ENCODE peak calls at places on chromosomes 3 and 15, in ten cellular contexts. N, B, Q, Y, M, C, L, O, F and A are unnamed samples.

GRCh38 chr3:93994056-93994455 is 14.1 kb downstream of the ARL13B start:
- DNase-seq in F (no peak), Q (peak), Y (no peak), M (peak), N (peak), C (no peak), B (no peak), L (no peak), O (no peak), A (no peak)

GRCh38 chr3:140170612-140171011 is 235.6 kb downstream of the CLSTN2 start:
- DNase-seq in Y (no peak), N (no peak), O (peak), L (no peak), C (no peak), F (no peak), B (peak), M (no peak), Q (no peak), A (no peak)

GRCh38 chr15:38479286-38479685 is 25.4 kb downstream of the FAM98B start:
- DNase-seq in M (no peak), C (no peak), O (no peak), F (no peak), Y (no peak), L (no peak), N (no peak), B (no peak), Q (no peak), A (no peak)

GRCh38 chr15:57354436-57355123 is 21.7 kb upstream of the CGNL1 start:
- DNase-seq in N (no peak), C (no peak), O (no peak), F (no peak), L (no peak), Y (no peak), B (no peak), M (no peak), Q (no peak), A (no peak)

GRCh38 chr3:194206375-194206774 is 70.4 kb downstream of the HES1 start:
- DNase-seq in Y (no peak), B (peak), O (no peak), N (no peak), L (no peak), F (peak), C (no peak), Q (peak), M (no peak), A (no peak)

GRCh38 chr15:51908312-51908711 is 63.3 kb downstream of the LEO1 start:
- DNase-seq in B (no peak), Y (no peak), C (no peak), F (no peak), L (no peak), Q (peak), O (no peak), N (peak), M (no peak), A (no peak)

GRCh38 chr3:16136042-16136441 is 38.4 kb upstream of the GALNT15 start:
- DNase-seq in N (peak), M (no peak), F (no peak), L (no peak), C (no peak), B (no peak), Q (no peak), Y (no peak), O (no peak), A (no peak)

GRCh38 chr15:61835476-61836106 is 224.7 kb downstream of the VPS13C start:
- DNase-seq in Y (peak), Q (peak), N (peak), L (peak), M (peak), O (peak), F (peak), C (peak), B (peak), A (peak)

GRCh38 chr3:56761887-56762605 is 39.7 kb downstream of the ARHGEF3 start:
- DNase-seq in M (no peak), Y (no peak), C (no peak), N (no peak), F (no peak), L (no peak), B (no peak), Q (no peak), O (no peak), A (no peak)

GRCh38 chr15:72233759-72234158 is 2.8 kb upstream of the PKM start:
- DNase-seq in B (no peak), C (no peak), N (no peak), M (no peak), Q (no peak), L (no peak), Y (no peak), O (no peak), F (no peak), A (no peak)

GRCh38 chr3:101635954-101636798 is 40.8 kb downstream of the ZBTB11 start:
- DNase-seq in Y (peak), L (no peak), Q (peak), O (peak), F (peak), N (peak), M (peak), C (peak), B (peak), A (no peak)

GRCh38 chr15:69219690-69220089 is 59.3 kb downstream of the GLCE start:
- DNase-seq in M (no peak), Y (no peak), L (no peak), N (no peak), C (no peak), B (no peak), O (no peak), F (no peak), Q (no peak), A (no peak)

GRCh38 chr3:153835540-153835939 is 285.6 kb upstream of the ARHGEF26 start:
- DNase-seq in Y (no peak), B (no peak), Q (no peak), N (no peak), C (no peak), L (no peak), O (no peak), F (no peak), M (no peak), A (no peak)

GRCh38 chr3:148711981-148712666 is 14.4 kb downstream of the AGTR1 start:
- DNase-seq in B (no peak), O (no peak), M (no peak), N (no peak), C (no peak), L (no peak), Q (no peak), F (no peak), Y (no peak), A (no peak)